ENCODE peak calls at places on chromosomes 6 and 20, in five cellular contexts. One of them, this sample, is unnamed.
A peak's percentile ranks its signal among the peaks of the same experiment; 100 is the strongest.

GRCh38 chr20:58986968-58987517 is 6.0 kb downstream of the NELFCD start:
- DNase-seq in EL: no peak
- DNase-seq in stimulated activated CD4-positive, alpha-beta T cell treated with anti-CD3 and anti-CD28 coated beads, Interleukin-4, amount 100 ng/mL, for 48 hours: no peak
- DNase-seq in brain microvascular endothelial cell: no peak
- DNase-seq in HTR-8/SVneo: no peak
- DNase-seq in this sample: no peak

GRCh38 chr6:126140015-126140414 is 153.7 kb downstream of the TRMT11 start:
- DNase-seq in EL: no peak
- DNase-seq in stimulated activated CD4-positive, alpha-beta T cell treated with anti-CD3 and anti-CD28 coated beads, Interleukin-4, amount 100 ng/mL, for 48 hours: no peak
- DNase-seq in brain microvascular endothelial cell: no peak
- DNase-seq in HTR-8/SVneo: no peak
- DNase-seq in this sample: no peak

GRCh38 chr6:149440735-149441662 is 40.9 kb downstream of the SUMO4 start:
- DNase-seq in EL: no peak
- DNase-seq in stimulated activated CD4-positive, alpha-beta T cell treated with anti-CD3 and anti-CD28 coated beads, Interleukin-4, amount 100 ng/mL, for 48 hours: no peak
- DNase-seq in brain microvascular endothelial cell: no peak
- DNase-seq in HTR-8/SVneo: peak; percentile 66
- DNase-seq in this sample: no peak

GRCh38 chr20:51014797-51015722 is 7.8 kb downstream of the KCNG1 start:
- DNase-seq in EL: peak; percentile 69
- DNase-seq in stimulated activated CD4-positive, alpha-beta T cell treated with anti-CD3 and anti-CD28 coated beads, Interleukin-4, amount 100 ng/mL, for 48 hours: peak; percentile 34
- DNase-seq in brain microvascular endothelial cell: peak; percentile 62
- DNase-seq in HTR-8/SVneo: peak; percentile 96
- DNase-seq in this sample: peak; percentile 77

GRCh38 chr6:158869010-158869603 is 49.9 kb upstream of the EZR start:
- DNase-seq in EL: no peak
- DNase-seq in stimulated activated CD4-positive, alpha-beta T cell treated with anti-CD3 and anti-CD28 coated beads, Interleukin-4, amount 100 ng/mL, for 48 hours: no peak
- DNase-seq in brain microvascular endothelial cell: peak; percentile 9
- DNase-seq in HTR-8/SVneo: peak; percentile 37
- DNase-seq in this sample: no peak

GRCh38 chr6:148304976-148305375 is 37.7 kb upstream of the SASH1 start:
- DNase-seq in EL: peak; percentile 61
- DNase-seq in stimulated activated CD4-positive, alpha-beta T cell treated with anti-CD3 and anti-CD28 coated beads, Interleukin-4, amount 100 ng/mL, for 48 hours: no peak
- DNase-seq in brain microvascular endothelial cell: peak; percentile 45
- DNase-seq in HTR-8/SVneo: no peak
- DNase-seq in this sample: peak; percentile 92

GRCh38 chr20:51350941-51351631 is 191.4 kb downstream of the NFATC2 start:
- DNase-seq in EL: peak; percentile 83
- DNase-seq in stimulated activated CD4-positive, alpha-beta T cell treated with anti-CD3 and anti-CD28 coated beads, Interleukin-4, amount 100 ng/mL, for 48 hours: no peak
- DNase-seq in brain microvascular endothelial cell: peak; percentile 98
- DNase-seq in HTR-8/SVneo: no peak
- DNase-seq in this sample: peak; percentile 94

GRCh38 chr6:26296857-26297648 is 67.9 kb upstream of the BTN3A2 start:
- DNase-seq in EL: peak; percentile 44
- DNase-seq in stimulated activated CD4-positive, alpha-beta T cell treated with anti-CD3 and anti-CD28 coated beads, Interleukin-4, amount 100 ng/mL, for 48 hours: no peak
- DNase-seq in brain microvascular endothelial cell: peak; percentile 55
- DNase-seq in HTR-8/SVneo: no peak
- DNase-seq in this sample: peak; percentile 38

GRCh38 chr6:124937645-124938044 is 24.6 kb upstream of the RNF217 start:
- DNase-seq in EL: no peak
- DNase-seq in stimulated activated CD4-positive, alpha-beta T cell treated with anti-CD3 and anti-CD28 coated beads, Interleukin-4, amount 100 ng/mL, for 48 hours: no peak
- DNase-seq in brain microvascular endothelial cell: no peak
- DNase-seq in HTR-8/SVneo: no peak
- DNase-seq in this sample: no peak

GRCh38 chr6:92446052-92446451 is 973.3 kb downstream of the EPHA7 start:
- DNase-seq in EL: no peak
- DNase-seq in stimulated activated CD4-positive, alpha-beta T cell treated with anti-CD3 and anti-CD28 coated beads, Interleukin-4, amount 100 ng/mL, for 48 hours: no peak
- DNase-seq in brain microvascular endothelial cell: no peak
- DNase-seq in HTR-8/SVneo: no peak
- DNase-seq in this sample: no peak

GRCh38 chr20:61758556-61759200 is 307.0 kb downstream of the TAF4 start:
- DNase-seq in EL: no peak
- DNase-seq in stimulated activated CD4-positive, alpha-beta T cell treated with anti-CD3 and anti-CD28 coated beads, Interleukin-4, amount 100 ng/mL, for 48 hours: no peak
- DNase-seq in brain microvascular endothelial cell: no peak
- DNase-seq in HTR-8/SVneo: no peak
- DNase-seq in this sample: no peak

GRCh38 chr6:79421707-79422484 is 115.3 kb downstream of the LCA5 start:
- DNase-seq in EL: peak; percentile 72
- DNase-seq in stimulated activated CD4-positive, alpha-beta T cell treated with anti-CD3 and anti-CD28 coated beads, Interleukin-4, amount 100 ng/mL, for 48 hours: no peak
- DNase-seq in brain microvascular endothelial cell: peak; percentile 98
- DNase-seq in HTR-8/SVneo: peak; percentile 6
- DNase-seq in this sample: peak; percentile 74

GRCh38 chr20:58740356-58741308 is 48.0 kb downstream of the NPEPL1 start:
- DNase-seq in EL: no peak
- DNase-seq in stimulated activated CD4-positive, alpha-beta T cell treated with anti-CD3 and anti-CD28 coated beads, Interleukin-4, amount 100 ng/mL, for 48 hours: no peak
- DNase-seq in brain microvascular endothelial cell: no peak
- DNase-seq in HTR-8/SVneo: no peak
- DNase-seq in this sample: no peak

GRCh38 chr6:25010166-25010565 is 74.4 kb upstream of the RIPOR2 start:
- DNase-seq in EL: no peak
- DNase-seq in stimulated activated CD4-positive, alpha-beta T cell treated with anti-CD3 and anti-CD28 coated beads, Interleukin-4, amount 100 ng/mL, for 48 hours: no peak
- DNase-seq in brain microvascular endothelial cell: peak; percentile 21
- DNase-seq in HTR-8/SVneo: no peak
- DNase-seq in this sample: no peak

This sample was measured in EH.